ENCODE peak calls at places on chromosomes 1 and 21, in four cellular contexts. R is GM23338, U is GM23248, S is neural progenitor cell. A is an unnamed sample.

GRCh38 chr1:160108888-160109662 is 6.5 kb upstream of the ATP1A2 start:
- DNase-seq in R (peak; percentile 81), U (peak; percentile 78), S (peak; percentile 80), A (peak; percentile 73)

GRCh38 chr1:152228831-152229230 is 4.8 kb upstream of the HRNR start:
- DNase-seq in R (no peak), U (no peak), S (no peak), A (peak; percentile 65)

GRCh38 chr21:36483095-36483494 is 3.2 kb upstream of the CLDN14 start:
- DNase-seq in R (no peak), U (no peak), S (no peak), A (no peak)

GRCh38 chr21:22342855-22343254 is 1344.6 kb downstream of the NCAM2 start:
- DNase-seq in R (no peak), U (no peak), S (no peak), A (no peak)

GRCh38 chr1:169517544-169518186 is 31.9 kb upstream of the SLC19A2 start:
- DNase-seq in R (no peak), U (no peak), S (no peak), A (peak; percentile 74)

GRCh38 chr1:107851418-107851817 is 113.6 kb downstream of the VAV3 start:
- DNase-seq in R (peak; percentile 11), U (no peak), S (no peak), A (no peak)

GRCh38 chr1:115289940-115290339 is 48.1 kb downstream of the NGF start:
- DNase-seq in R (peak; percentile 14), U (no peak), S (no peak), A (no peak)

GRCh38 chr1:212782422-212783154 is 9.0 kb downstream of the NSL1 start:
- DNase-seq in R (peak; percentile 45), U (peak; percentile 65), S (no peak), A (peak; percentile 57)

GRCh38 chr1:106975944-106976343 is 80.5 kb upstream of the PRMT6 start:
- DNase-seq in R (peak; percentile 68), U (no peak), S (no peak), A (peak; percentile 39)

GRCh38 chr1:53509775-53510174 is 50.6 kb downstream of the DMRTB1 start:
- DNase-seq in R (no peak), U (no peak), S (no peak), A (no peak)

GRCh38 chr1:115317101-115318012 is 20.7 kb downstream of the NGF start:
- DNase-seq in R (no peak), U (no peak), S (no peak), A (peak; percentile 96)

GRCh38 chr1:200895801-200896570 is 1.3 kb downstream of the INAVA start:
- DNase-seq in R (no peak), U (no peak), S (no peak), A (peak; percentile 31)

DNA sequence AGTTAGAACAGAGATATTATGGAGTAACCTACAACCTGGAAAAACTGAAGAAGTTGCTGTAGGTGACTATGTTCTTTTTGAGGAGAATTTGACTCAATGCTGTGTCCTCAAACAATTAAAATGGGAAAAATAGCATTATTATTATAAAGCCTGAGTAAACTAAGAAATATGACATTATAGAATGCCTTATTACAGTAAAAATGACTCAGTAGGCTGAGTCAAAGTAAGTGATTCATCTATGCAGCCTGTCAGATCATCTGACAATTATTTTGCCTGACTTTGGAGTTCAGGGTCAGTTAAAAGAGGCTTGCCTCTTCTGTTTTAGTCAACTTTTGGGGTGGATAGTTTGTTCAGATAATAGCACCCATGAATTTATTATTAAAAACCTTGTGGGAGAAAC is 150.8 kb upstream of the PTGFR start:
- DNase-seq in R (no peak), U (peak; percentile 91), S (no peak), A (peak; percentile 90)
- H3K4me2 ChIP-seq in R (no peak overlapping the region), U (peak overlapping the region; percentile 73), S (no peak overlapping the region), A (peak overlapping the region; percentile 61)

DNA sequence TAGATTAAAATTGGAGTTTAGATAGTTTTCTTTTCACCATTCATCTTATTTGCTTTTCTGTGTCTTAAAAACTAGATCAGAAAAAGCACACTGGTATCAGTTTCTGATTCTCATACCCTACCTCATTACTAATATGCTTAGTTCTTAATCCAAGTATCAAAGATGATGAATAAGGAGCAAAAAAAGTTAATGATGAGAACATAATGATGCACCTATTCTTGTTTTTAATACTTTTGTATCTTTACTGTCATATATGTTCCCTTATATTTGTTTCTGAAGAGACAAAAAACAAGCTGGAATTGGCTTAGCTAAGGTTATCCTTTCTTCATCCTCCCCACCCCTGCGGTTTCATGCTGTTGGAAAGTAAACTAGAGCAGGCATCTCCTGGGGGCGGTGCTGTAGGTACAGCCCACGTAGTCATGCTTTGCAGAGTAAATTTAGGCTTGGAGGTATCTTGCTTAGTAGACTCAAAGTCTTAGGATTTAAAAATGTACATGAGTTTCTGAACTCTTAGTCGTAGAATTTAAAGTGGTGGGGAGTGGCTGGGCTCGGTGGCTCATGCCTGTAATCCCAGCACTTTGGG is 16.4 kb downstream of the CNIH4 start:
- DNase-seq in R (no peak), U (no peak), S (no peak), A (no peak)
- H3K4me1 ChIP-seq in R (no peaks in the 10 kb centered on the region), U (peaks cover 19% of the 10 kb centered on the region), S (no peaks in the 10 kb centered on the region), A (peaks cover 18% of the 10 kb centered on the region)

GRCh38 chr1:150010388-150011115 is at the start of gene OTUD7B:
- DNase-seq in R (peak; percentile 95), U (peak; percentile 96), S (peak; percentile 95), A (peak; percentile 94)
- TF ChIP-seq EZH2phosphoT487 in R (no peak), U (no peak), S (peak; percentile 15), A (no peak)

DNA sequence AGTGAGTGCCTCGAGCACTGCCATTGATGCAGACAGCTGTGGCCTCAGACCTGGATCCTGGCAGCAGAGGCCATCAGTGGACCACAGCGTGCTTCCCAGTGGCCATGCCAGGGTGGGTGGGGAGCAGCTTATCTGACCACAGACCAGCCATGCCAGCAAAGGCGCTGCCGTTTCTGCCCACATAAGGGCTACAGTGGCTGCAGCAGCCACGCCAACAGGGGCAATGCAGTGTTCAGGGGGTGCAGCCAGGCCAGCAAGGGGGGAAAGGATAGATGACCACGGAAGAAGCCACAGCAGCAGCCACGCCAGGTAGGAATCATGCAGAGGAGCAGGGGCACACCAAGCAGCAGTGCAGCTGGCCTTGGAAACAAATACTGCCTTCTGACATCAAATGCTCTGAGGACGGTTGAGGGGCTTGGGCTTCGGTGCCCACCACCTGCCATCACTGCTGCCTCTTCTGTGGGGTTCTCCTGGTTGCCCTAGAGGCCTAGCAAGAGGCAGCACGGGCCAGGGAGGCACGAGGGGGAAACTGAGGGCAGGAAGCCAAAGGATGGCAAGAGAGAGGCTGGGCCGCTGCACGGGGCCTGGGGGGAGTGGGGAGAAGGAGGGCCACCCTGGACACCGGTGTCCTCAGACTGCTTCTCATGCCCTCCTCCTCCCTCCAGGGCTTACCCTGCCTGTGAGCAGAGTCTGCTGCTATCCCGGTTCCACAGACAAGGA is 94.7 kb upstream of the RUNX3 start:
- DNase-seq in R (no peak), U (no peak), S (no peak), A (no peak)
- H3K4me2 ChIP-seq in R (no peak overlapping the region), U (no peak overlapping the region), S (no peak overlapping the region), A (no peak overlapping the region)

GRCh38 chr1:31919591-31919990 is 18.6 kb downstream of the PTP4A2 start:
- DNase-seq in R (no peak), U (no peak), S (no peak), A (no peak)

GRCh38 chr1:31912087-31912780 is 25.9 kb downstream of the PTP4A2 start:
- DNase-seq in R (no peak), U (no peak), S (peak; percentile 13), A (no peak)

GRCh38 chr1:31913968-31914367 is 24.2 kb downstream of the PTP4A2 start:
- DNase-seq in R (no peak), U (no peak), S (no peak), A (no peak)

GRCh38 chr1:31912839-31913239 is 25.3 kb downstream of the PTP4A2 start:
- DNase-seq in R (no peak), U (no peak), S (no peak), A (no peak)

DNA sequence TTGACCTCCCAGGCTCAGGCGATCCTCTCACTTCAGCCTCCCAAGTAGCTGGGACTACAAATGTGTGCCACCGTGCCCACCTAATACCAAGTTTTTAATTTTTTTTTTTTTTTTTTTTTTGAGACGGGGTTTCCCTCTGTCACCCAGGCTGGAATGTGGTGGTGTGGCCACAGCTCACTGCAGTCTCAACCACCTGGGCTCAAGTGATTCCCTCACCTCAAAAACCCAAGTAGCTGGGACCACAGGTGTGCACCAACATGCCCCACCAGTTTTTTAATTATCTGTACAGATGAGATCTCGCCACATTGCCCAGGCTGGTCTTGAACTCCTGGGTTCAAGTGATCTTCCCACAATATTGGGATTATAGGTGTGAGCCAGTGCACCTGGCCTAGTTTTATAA is 22.7 kb downstream of the PTP4A2 start:
- DNase-seq in R (no peak), U (no peak), S (no peak), A (no peak)
- H3K4me1 ChIP-seq in R (no peaks in the 10 kb centered on the region), U (peaks cover 12% of the 10 kb centered on the region), S (peaks cover 16% of the 10 kb centered on the region), A (no peaks in the 10 kb centered on the region)

GRCh38 chr1:15937706-15938168 is 38.2 kb downstream of the ZBTB17 start:
- DNase-seq in R (peak; percentile 70), U (peak; percentile 64), S (no peak), A (peak; percentile 18)

GRCh38 chr1:15938628-15939161 is 37.2 kb downstream of the ZBTB17 start:
- DNase-seq in R (no peak), U (no peak), S (no peak), A (no peak)

GRCh38 chr1:15941044-15941840 is 34.7 kb downstream of the ZBTB17 start:
- DNase-seq in R (no peak), U (no peak), S (no peak), A (no peak)

GRCh38 chr1:15940110-15941043 is 35.5 kb downstream of the ZBTB17 start:
- DNase-seq in R (no peak), U (no peak), S (no peak), A (no peak)

DNA sequence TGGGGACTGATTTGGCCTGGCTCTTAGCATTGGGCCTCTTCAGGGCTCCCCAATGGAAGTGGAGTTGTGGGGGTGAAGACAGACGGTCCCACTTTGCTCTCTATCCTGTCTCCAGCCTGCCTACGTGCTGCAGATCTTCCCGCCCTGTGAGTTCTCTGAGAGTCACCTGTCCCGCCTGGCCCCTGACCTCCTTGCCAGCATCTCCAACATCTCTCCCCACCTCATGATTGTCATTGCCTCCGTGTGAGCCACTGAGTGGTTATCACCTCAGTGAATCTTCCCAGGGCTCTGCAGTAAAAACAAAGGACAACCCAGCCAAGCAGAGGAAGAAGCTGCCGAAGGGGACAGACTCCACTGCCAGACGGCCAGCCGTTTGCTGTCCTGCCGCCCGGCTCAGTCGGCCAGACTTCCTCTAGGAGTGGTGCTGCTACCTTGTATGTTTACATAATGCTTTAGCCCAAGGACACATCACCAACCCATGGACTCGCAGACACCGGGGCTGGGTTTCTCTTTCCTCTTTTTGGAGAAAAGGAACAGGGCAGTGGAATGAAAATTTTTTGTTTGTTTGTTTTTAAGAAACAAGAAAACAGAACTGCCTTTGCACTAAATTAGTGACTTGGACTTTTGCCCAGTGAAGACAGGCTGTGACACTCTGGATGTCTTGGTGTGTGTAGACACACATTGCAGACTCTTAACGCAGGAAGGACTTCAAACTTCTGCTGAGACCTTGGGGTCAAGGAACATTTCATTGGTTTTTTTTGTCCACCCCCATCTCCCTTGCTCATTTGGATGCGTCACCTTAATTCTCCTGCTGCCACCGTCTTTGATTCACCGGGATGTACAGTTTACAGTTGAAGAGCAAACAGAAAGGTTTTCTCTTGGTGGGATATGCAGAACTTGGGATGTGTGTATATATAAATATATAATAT is 36.5 kb downstream of the ZBTB17 start:
- DNase-seq in R (no peak), U (peak; percentile 67), S (no peak), A (peak; percentile 34)
- TF ChIP-seq EZH2phosphoT487 in R (no peak), U (no peak), S (no peak), A (no peak)

A was measured in PC-3.